ENCODE peak calls at places on chromosomes 2 and 18, in six cellular contexts. One of them, this sample, is unnamed.
A peak's percentile ranks its signal among the peaks of the same experiment; 100 is the strongest.

GRCh38 chr2:18476484-18476883 is 84.0 kb downstream of the RDH14 start:
- DNase-seq in GM06990: no peak
- DNase-seq in lung: no peak
- DNase-seq in tibial nerve: no peak
- DNase-seq in cardiac muscle cell: no peak
- DNase-seq in psoas muscle: no peak
- DNase-seq in this sample: no peak

GRCh38 chr2:21694536-21694935 is 570.8 kb downstream of the TDRD15 start:
- DNase-seq in GM06990: no peak
- DNase-seq in lung: no peak
- DNase-seq in tibial nerve: no peak
- DNase-seq in cardiac muscle cell: no peak
- DNase-seq in psoas muscle: no peak
- DNase-seq in this sample: no peak

GRCh38 chr2:73838889-73839539 is 10.3 kb downstream of the STAMBP start:
- DNase-seq in GM06990: no peak
- DNase-seq in lung: no peak
- DNase-seq in tibial nerve: no peak
- DNase-seq in cardiac muscle cell: no peak
- DNase-seq in psoas muscle: no peak
- DNase-seq in this sample: no peak

GRCh38 chr2:74027496-74027895 is 42.8 kb downstream of the TET3 start:
- DNase-seq in GM06990: no peak
- DNase-seq in lung: no peak
- DNase-seq in tibial nerve: no peak
- DNase-seq in cardiac muscle cell: no peak
- DNase-seq in psoas muscle: no peak
- DNase-seq in this sample: no peak

GRCh38 chr2:196404276-196404675 is 232.9 kb upstream of the STK17B start:
- DNase-seq in GM06990: no peak
- DNase-seq in lung: no peak
- DNase-seq in tibial nerve: no peak
- DNase-seq in cardiac muscle cell: no peak
- DNase-seq in psoas muscle: no peak
- DNase-seq in this sample: no peak

GRCh38 chr2:102796337-102796736 is 34.5 kb downstream of the TMEM182 start:
- DNase-seq in GM06990: no peak
- DNase-seq in lung: no peak
- DNase-seq in tibial nerve: no peak
- DNase-seq in cardiac muscle cell: no peak
- DNase-seq in psoas muscle: no peak
- DNase-seq in this sample: no peak

GRCh38 chr18:78741381-78742340 is 238.0 kb upstream of the SALL3 start:
- DNase-seq in GM06990: no peak
- DNase-seq in lung: no peak
- DNase-seq in tibial nerve: no peak
- DNase-seq in cardiac muscle cell: no peak
- DNase-seq in psoas muscle: no peak
- DNase-seq in this sample: no peak

GRCh38 chr18:37419272-37419671 is 146.3 kb downstream of the CELF4 start:
- DNase-seq in GM06990: no peak
- DNase-seq in lung: no peak
- DNase-seq in tibial nerve: no peak
- DNase-seq in cardiac muscle cell: no peak
- DNase-seq in psoas muscle: no peak
- DNase-seq in this sample: no peak

GRCh38 chr2:58553937-58554336 is 312.8 kb upstream of the FANCL start:
- DNase-seq in GM06990: no peak
- DNase-seq in lung: no peak
- DNase-seq in tibial nerve: no peak
- DNase-seq in cardiac muscle cell: peak; percentile 23
- DNase-seq in psoas muscle: no peak
- DNase-seq in this sample: no peak

GRCh38 chr2:38982497-38982896 is 92.8 kb downstream of the ARHGEF33 start:
- DNase-seq in GM06990: no peak
- DNase-seq in lung: no peak
- DNase-seq in tibial nerve: no peak
- DNase-seq in cardiac muscle cell: no peak
- DNase-seq in psoas muscle: no peak
- DNase-seq in this sample: no peak

GRCh38 chr2:13009027-13009426 is 292.3 kb downstream of the TRIB2 start:
- DNase-seq in GM06990: no peak
- DNase-seq in lung: no peak
- DNase-seq in tibial nerve: no peak
- DNase-seq in cardiac muscle cell: no peak
- DNase-seq in psoas muscle: no peak
- DNase-seq in this sample: no peak

GRCh38 chr2:132383956-132384355 is 32.6 kb upstream of the GPR39 start:
- DNase-seq in GM06990: no peak
- DNase-seq in lung: no peak
- DNase-seq in tibial nerve: no peak
- DNase-seq in cardiac muscle cell: no peak
- DNase-seq in psoas muscle: no peak
- DNase-seq in this sample: no peak

GRCh38 chr2:960064-960736 is 9.6 kb downstream of the SNTG2 start:
- DNase-seq in GM06990: no peak
- DNase-seq in lung: no peak
- DNase-seq in tibial nerve: no peak
- DNase-seq in cardiac muscle cell: peak; percentile 25
- DNase-seq in psoas muscle: no peak
- DNase-seq in this sample: no peak

GRCh38 chr2:175010848-175011254 is 5.7 kb upstream of the CHN1 start:
- DNase-seq in GM06990: no peak
- DNase-seq in lung: no peak
- DNase-seq in tibial nerve: no peak
- DNase-seq in cardiac muscle cell: peak; percentile 73
- DNase-seq in psoas muscle: no peak
- DNase-seq in this sample: no peak

GRCh38 chr2:125656190-125656589 is 999.8 kb upstream of the GYPC start:
- DNase-seq in GM06990: no peak
- DNase-seq in lung: no peak
- DNase-seq in tibial nerve: no peak
- DNase-seq in cardiac muscle cell: no peak
- DNase-seq in psoas muscle: no peak
- DNase-seq in this sample: no peak

GRCh38 chr2:223247136-223247535 is 195.1 kb downstream of the KCNE4 start:
- DNase-seq in GM06990: no peak
- DNase-seq in lung: no peak
- DNase-seq in tibial nerve: no peak
- DNase-seq in cardiac muscle cell: no peak
- DNase-seq in psoas muscle: no peak
- DNase-seq in this sample: no peak

GRCh38 chr2:179443175-179443574 is 178.5 kb upstream of the SESTD1 start:
- DNase-seq in GM06990: no peak
- DNase-seq in lung: no peak
- DNase-seq in tibial nerve: no peak
- DNase-seq in cardiac muscle cell: peak; percentile 52
- DNase-seq in psoas muscle: no peak
- DNase-seq in this sample: peak; percentile 69

GRCh38 chr2:235900631-235901030 is 267.6 kb downstream of the GBX2 start:
- DNase-seq in GM06990: no peak
- DNase-seq in lung: no peak
- DNase-seq in tibial nerve: no peak
- DNase-seq in cardiac muscle cell: no peak
- DNase-seq in psoas muscle: no peak
- DNase-seq in this sample: peak; percentile 48

GRCh38 chr18:59308201-59309014 is 10.0 kb downstream of the CPLX4 start:
- DNase-seq in GM06990: peak; percentile 58
- DNase-seq in lung: peak; percentile 68
- DNase-seq in tibial nerve: peak; percentile 51
- DNase-seq in cardiac muscle cell: peak; percentile 87
- DNase-seq in psoas muscle: peak; percentile 84
- DNase-seq in this sample: peak; percentile 73

GRCh38 chr2:83826601-83827000 is 632.5 kb downstream of the SUCLG1 start:
- DNase-seq in GM06990: no peak
- DNase-seq in lung: no peak
- DNase-seq in tibial nerve: no peak
- DNase-seq in cardiac muscle cell: no peak
- DNase-seq in psoas muscle: no peak
- DNase-seq in this sample: no peak

GRCh38 chr2:83823238-83823637 is 635.8 kb downstream of the SUCLG1 start:
- DNase-seq in GM06990: no peak
- DNase-seq in lung: no peak
- DNase-seq in tibial nerve: no peak
- DNase-seq in cardiac muscle cell: no peak
- DNase-seq in psoas muscle: no peak
- DNase-seq in this sample: no peak

DNA sequence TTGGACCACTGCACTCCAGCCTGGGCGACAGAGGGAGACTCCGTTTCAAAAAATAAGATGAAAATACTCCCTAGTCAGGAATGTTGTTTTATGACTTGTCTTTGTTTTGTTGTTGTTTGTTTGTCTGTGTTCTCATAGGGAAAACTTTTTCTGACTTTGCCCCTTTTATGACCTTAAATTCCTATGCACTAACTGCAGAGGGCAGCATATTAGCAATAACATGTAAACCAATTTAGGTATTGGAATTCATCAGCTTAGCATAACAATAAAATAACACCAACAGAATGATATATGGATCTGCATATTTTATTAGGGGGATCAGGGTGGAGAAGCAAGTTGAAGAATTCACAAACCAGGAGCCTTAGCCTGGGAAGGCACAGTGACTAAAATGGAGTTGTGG is 631.5 kb downstream of the SUCLG1 start:
- DNase-seq in GM06990: no peak
- DNase-seq in lung: no peak
- DNase-seq in tibial nerve: no peak
- DNase-seq in cardiac muscle cell: no peak
- DNase-seq in psoas muscle: no peak
- DNase-seq in this sample: no peak
- TF ChIP-seq CTCF in GM06990: no peak
- TF ChIP-seq CTCF in lung: no peak
- TF ChIP-seq CTCF in tibial nerve: no peak
- TF ChIP-seq CTCF in cardiac muscle cell: no peak
- TF ChIP-seq CTCF in psoas muscle: no peak
- TF ChIP-seq CTCF in this sample: no peak

GRCh38 chr2:108927936-108928659 is 60.9 kb downstream of the EDAR start:
- DNase-seq in GM06990: no peak
- DNase-seq in lung: no peak
- DNase-seq in tibial nerve: no peak
- DNase-seq in cardiac muscle cell: peak; percentile 73
- DNase-seq in psoas muscle: no peak
- DNase-seq in this sample: no peak
- H3K27me3 ChIP-seq in GM06990: no peaks in the 10 kb centered on the region
- H3K27me3 ChIP-seq in lung: no peaks in the 10 kb centered on the region
- H3K27me3 ChIP-seq in tibial nerve: no peaks in the 10 kb centered on the region
- H3K27me3 ChIP-seq in cardiac muscle cell: no peaks in the 10 kb centered on the region
- H3K27me3 ChIP-seq in psoas muscle: no peaks in the 10 kb centered on the region
- H3K27me3 ChIP-seq in this sample: no peaks in the 10 kb centered on the region

GRCh38 chr2:239763433-239764097 is 261.6 kb downstream of the NDUFA10 start:
- DNase-seq in GM06990: no peak
- DNase-seq in lung: no peak
- DNase-seq in tibial nerve: no peak
- DNase-seq in cardiac muscle cell: no peak
- DNase-seq in psoas muscle: no peak
- DNase-seq in this sample: no peak
- TF ChIP-seq CTCF in GM06990: no peak
- TF ChIP-seq CTCF in lung: no peak
- TF ChIP-seq CTCF in tibial nerve: no peak
- TF ChIP-seq CTCF in cardiac muscle cell: no peak
- TF ChIP-seq CTCF in psoas muscle: no peak
- TF ChIP-seq CTCF in this sample: no peak

DNA sequence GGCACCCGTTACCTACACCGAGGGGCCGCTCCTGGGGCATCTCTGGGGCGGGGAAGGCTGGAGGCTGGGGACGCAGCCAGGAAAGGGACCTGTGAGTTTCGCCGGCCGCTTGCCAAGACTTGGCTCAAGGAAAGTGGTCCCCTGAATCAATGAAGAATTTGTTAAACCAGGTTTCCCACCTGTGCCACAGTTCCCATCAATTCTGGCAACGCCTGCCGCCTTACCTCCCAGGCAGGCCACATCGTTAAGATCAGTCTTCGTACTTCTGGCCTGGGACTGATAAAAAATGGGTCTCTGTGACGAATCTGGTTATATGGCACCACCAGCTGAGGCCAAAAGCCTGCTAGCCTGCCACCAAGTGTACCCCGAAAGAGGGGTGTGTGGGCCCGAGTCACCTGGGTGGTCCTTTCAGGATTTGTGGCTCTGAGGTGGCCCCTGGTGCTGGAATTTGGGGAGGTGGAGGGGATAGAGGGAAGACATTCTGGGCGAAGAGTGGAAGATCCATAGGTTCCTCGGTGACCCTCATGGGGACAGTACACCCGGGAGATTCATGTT is 789 bp upstream of the TGFA start:
- DNase-seq in GM06990: no peak
- DNase-seq in lung: no peak
- DNase-seq in tibial nerve: no peak
- DNase-seq in cardiac muscle cell: no peak
- DNase-seq in psoas muscle: no peak
- DNase-seq in this sample: no peak
- H3K27me3 ChIP-seq in GM06990: peaks cover 1% of the 10 kb centered on the region
- H3K27me3 ChIP-seq in lung: no peaks in the 10 kb centered on the region
- H3K27me3 ChIP-seq in tibial nerve: no peaks in the 10 kb centered on the region
- H3K27me3 ChIP-seq in cardiac muscle cell: peaks cover 34% of the 10 kb centered on the region
- H3K27me3 ChIP-seq in psoas muscle: peaks cover 50% of the 10 kb centered on the region
- H3K27me3 ChIP-seq in this sample: peaks cover 6% of the 10 kb centered on the region

GRCh38 chr2:11155326-11156059 is at the start of gene SLC66A3:
- DNase-seq in GM06990: peak; percentile 89
- DNase-seq in lung: no peak
- DNase-seq in tibial nerve: no peak
- DNase-seq in cardiac muscle cell: peak; percentile 95
- DNase-seq in psoas muscle: no peak
- DNase-seq in this sample: no peak
- TF ChIP-seq CTCF in GM06990: no peak
- TF ChIP-seq CTCF in lung: no peak
- TF ChIP-seq CTCF in tibial nerve: no peak
- TF ChIP-seq CTCF in cardiac muscle cell: no peak
- TF ChIP-seq CTCF in psoas muscle: peak; percentile 22
- TF ChIP-seq CTCF in this sample: peak; percentile 32

GRCh38 chr2:177746358-177746757 is 326.2 kb downstream of the PDE11A start:
- DNase-seq in GM06990: no peak
- DNase-seq in lung: no peak
- DNase-seq in tibial nerve: no peak
- DNase-seq in cardiac muscle cell: no peak
- DNase-seq in psoas muscle: no peak
- DNase-seq in this sample: no peak
- H3K27me3 ChIP-seq in GM06990: no peaks in the 10 kb centered on the region
- H3K27me3 ChIP-seq in lung: no peaks in the 10 kb centered on the region
- H3K27me3 ChIP-seq in tibial nerve: no peaks in the 10 kb centered on the region
- H3K27me3 ChIP-seq in cardiac muscle cell: no peaks in the 10 kb centered on the region
- H3K27me3 ChIP-seq in psoas muscle: no peaks in the 10 kb centered on the region
- H3K27me3 ChIP-seq in this sample: no peaks in the 10 kb centered on the region

DNA sequence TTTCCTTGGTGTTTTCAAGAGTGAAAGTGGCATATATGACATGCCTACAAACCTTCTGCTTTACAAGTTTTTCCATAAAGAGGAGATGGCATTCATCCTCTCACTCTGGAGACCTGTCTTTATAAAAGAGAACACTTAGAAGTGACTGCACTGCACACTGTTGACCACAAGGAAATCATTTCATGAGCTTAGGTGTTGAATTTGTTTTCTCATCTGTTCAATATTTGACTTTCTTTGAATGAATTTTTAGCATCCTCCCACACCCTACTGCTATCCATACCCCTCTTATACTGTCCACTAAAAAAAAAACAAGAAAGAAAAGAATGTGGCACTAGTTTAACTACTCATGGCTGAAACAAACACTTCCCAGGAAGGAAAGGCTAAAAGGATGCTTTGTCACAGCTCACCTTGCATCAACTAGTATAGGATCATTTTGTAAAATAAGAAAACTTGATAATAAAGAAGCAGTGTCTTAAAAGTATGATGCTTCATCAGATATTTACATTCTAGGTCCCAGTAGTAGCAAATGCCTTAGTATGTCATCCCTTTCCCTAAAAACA is 83.0 kb downstream of the ACVR1 start:
- DNase-seq in GM06990: no peak
- DNase-seq in lung: no peak
- DNase-seq in tibial nerve: no peak
- DNase-seq in cardiac muscle cell: no peak
- DNase-seq in psoas muscle: no peak
- DNase-seq in this sample: no peak
- TF ChIP-seq CTCF in GM06990: no peak
- TF ChIP-seq CTCF in lung: no peak
- TF ChIP-seq CTCF in tibial nerve: no peak
- TF ChIP-seq CTCF in cardiac muscle cell: peak; percentile 26
- TF ChIP-seq CTCF in psoas muscle: peak; percentile 20
- TF ChIP-seq CTCF in this sample: peak; percentile 39

This sample was measured in right atrium auricular region.